ENCODE peak calls at places on chromosomes 4 and X, in five cellular contexts. One of them, this sample, is unnamed.

GRCh38 chrX:39955621-39956020 is 142.1 kb downstream of the BCOR start:
- DNase-seq in GM12878: no peak
- DNase-seq in SK-N-SH: no peak
- DNase-seq in K562: peak
- DNase-seq in HCT116: no peak
- DNase-seq in this sample: no peak

GRCh38 chrX:1601051-1601767 is 9.8 kb downstream of the AKAP17A start:
- DNase-seq in K562: no peak
- DNase-seq in GM12878: no peak
- DNase-seq in HCT116: no peak
- DNase-seq in SK-N-SH: no peak
- DNase-seq in this sample: no peak

GRCh38 chr4:173448557-173448918 is 49.6 kb upstream of the SCRG1 start:
- DNase-seq in K562: no peak
- DNase-seq in SK-N-SH: no peak
- DNase-seq in HCT116: no peak
- DNase-seq in GM12878: no peak
- DNase-seq in this sample: peak

GRCh38 chr4:113788888-113789287 is 27.4 kb upstream of the CAMK2D start:
- DNase-seq in HCT116: no peak
- DNase-seq in SK-N-SH: no peak
- DNase-seq in GM12878: peak
- DNase-seq in K562: no peak
- DNase-seq in this sample: no peak

GRCh38 chrX:43655151-43655676 is 885 bp upstream of the MAOA start:
- DNase-seq in GM12878: no peak
- DNase-seq in SK-N-SH: peak
- DNase-seq in K562: no peak
- DNase-seq in HCT116: no peak
- DNase-seq in this sample: peak

GRCh38 chrX:47366051-47366722 is 4.2 kb upstream of the ZNF157 start:
- DNase-seq in SK-N-SH: peak
- DNase-seq in K562: peak
- DNase-seq in GM12878: peak
- DNase-seq in HCT116: no peak
- DNase-seq in this sample: peak

GRCh38 chr4:103074039-103074438 is 2.5 kb downstream of the SLC9B2 start:
- DNase-seq in GM12878: no peak
- DNase-seq in HCT116: no peak
- DNase-seq in SK-N-SH: no peak
- DNase-seq in K562: no peak
- DNase-seq in this sample: no peak

GRCh38 chr4:128716325-128716724 is 93.2 kb upstream of the JADE1 start:
- DNase-seq in K562: no peak
- DNase-seq in GM12878: no peak
- DNase-seq in SK-N-SH: no peak
- DNase-seq in HCT116: no peak
- DNase-seq in this sample: no peak

GRCh38 chrX:150736478-150736877 is 43.3 kb downstream of the MTMR1 start:
- DNase-seq in GM12878: no peak
- DNase-seq in HCT116: no peak
- DNase-seq in SK-N-SH: no peak
- DNase-seq in K562: no peak
- DNase-seq in this sample: no peak

GRCh38 chr4:14092741-14093140 is 465.2 kb upstream of the BOD1L1 start:
- DNase-seq in HCT116: no peak
- DNase-seq in GM12878: no peak
- DNase-seq in SK-N-SH: no peak
- DNase-seq in K562: no peak
- DNase-seq in this sample: no peak

GRCh38 chr4:2142630-2143427 is 83.7 kb downstream of the NAT8L start:
- DNase-seq in GM12878: no peak
- DNase-seq in K562: no peak
- DNase-seq in HCT116: no peak
- DNase-seq in SK-N-SH: no peak
- DNase-seq in this sample: no peak

GRCh38 chr4:82555279-82555678 is 6.5 kb downstream of the TMEM150C start:
- DNase-seq in K562: no peak
- DNase-seq in SK-N-SH: peak
- DNase-seq in HCT116: no peak
- DNase-seq in GM12878: no peak
- DNase-seq in this sample: no peak

GRCh38 chr4:142846105-142846728 is at the start of gene INPP4B:
- DNase-seq in GM12878: no peak
- DNase-seq in HCT116: peak
- DNase-seq in K562: no peak
- DNase-seq in SK-N-SH: peak
- DNase-seq in this sample: peak

GRCh38 chr4:142845293-142846070 is 619 bp downstream of the INPP4B start:
- DNase-seq in SK-N-SH: peak
- DNase-seq in K562: no peak
- DNase-seq in GM12878: no peak
- DNase-seq in HCT116: no peak
- DNase-seq in this sample: peak

GRCh38 chr4:142844782-142845181 is 1.3 kb downstream of the INPP4B start:
- DNase-seq in HCT116: no peak
- DNase-seq in SK-N-SH: no peak
- DNase-seq in K562: no peak
- DNase-seq in GM12878: no peak
- DNase-seq in this sample: no peak

GRCh38 chr4:142838781-142839180 is 7.3 kb downstream of the INPP4B start:
- DNase-seq in SK-N-SH: no peak
- DNase-seq in K562: no peak
- DNase-seq in HCT116: no peak
- DNase-seq in GM12878: no peak
- DNase-seq in this sample: no peak

DNA sequence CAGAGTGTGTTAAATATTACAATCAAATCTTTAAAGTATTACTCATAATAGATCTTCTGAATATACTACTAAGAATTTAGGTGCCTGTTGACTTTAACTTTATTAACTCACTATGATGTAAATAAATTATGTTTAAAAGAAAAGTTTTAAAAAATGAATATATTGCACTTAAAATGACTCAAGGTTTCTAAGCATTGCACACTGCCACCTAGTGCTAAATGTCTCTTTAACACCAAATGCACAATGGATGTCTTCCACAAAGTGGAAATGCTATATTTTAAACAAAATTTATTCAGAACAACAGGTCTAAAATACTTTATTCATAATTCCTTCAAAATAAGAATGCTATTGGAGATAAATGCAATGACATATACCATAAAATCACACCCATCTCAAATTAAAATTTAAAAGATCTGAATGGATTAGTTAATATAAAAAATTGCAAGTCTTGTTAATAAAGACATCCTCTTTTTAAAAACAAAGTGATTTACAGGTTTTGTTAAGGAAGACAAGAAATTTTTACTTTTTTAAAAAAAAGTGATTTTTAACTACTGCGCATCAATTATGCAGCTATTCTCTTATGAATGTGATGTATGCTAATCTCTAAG is 5.5 kb downstream of the INPP4B start:
- DNase-seq in GM12878: no peak
- DNase-seq in SK-N-SH: peak
- DNase-seq in HCT116: peak
- DNase-seq in K562: no peak
- DNase-seq in this sample: no peak
- TF ChIP-seq JUND in GM12878: no peak
- TF ChIP-seq JUND in SK-N-SH: no peak
- TF ChIP-seq JUND in HCT116: no peak
- TF ChIP-seq JUND in K562: no peak
- TF ChIP-seq JUND in this sample: no peak

GRCh38 chrX:24574743-24575142 is 72.4 kb downstream of the PCYT1B start:
- DNase-seq in SK-N-SH: no peak
- DNase-seq in HCT116: no peak
- DNase-seq in GM12878: no peak
- DNase-seq in K562: no peak
- DNase-seq in this sample: no peak
- TF ChIP-seq JUND in SK-N-SH: no peak
- TF ChIP-seq JUND in HCT116: no peak
- TF ChIP-seq JUND in GM12878: no peak
- TF ChIP-seq JUND in K562: no peak
- TF ChIP-seq JUND in this sample: no peak

GRCh38 chr4:111847256-111848108 is 297.8 kb upstream of the FAM241A start:
- DNase-seq in GM12878: no peak
- DNase-seq in K562: no peak
- DNase-seq in HCT116: no peak
- DNase-seq in SK-N-SH: no peak
- DNase-seq in this sample: no peak

GRCh38 chr4:111854494-111855087 is 290.7 kb upstream of the FAM241A start:
- DNase-seq in K562: peak
- DNase-seq in GM12878: no peak
- DNase-seq in SK-N-SH: peak
- DNase-seq in HCT116: peak
- DNase-seq in this sample: peak

GRCh38 chr4:111855308-111855707 is 289.9 kb upstream of the FAM241A start:
- DNase-seq in SK-N-SH: no peak
- DNase-seq in HCT116: no peak
- DNase-seq in GM12878: no peak
- DNase-seq in K562: no peak
- DNase-seq in this sample: no peak

GRCh38 chr4:111849726-111850284 is 295.4 kb upstream of the FAM241A start:
- DNase-seq in SK-N-SH: no peak
- DNase-seq in K562: no peak
- DNase-seq in GM12878: no peak
- DNase-seq in HCT116: no peak
- DNase-seq in this sample: no peak
- TF ChIP-seq JUND in SK-N-SH: no peak
- TF ChIP-seq JUND in K562: no peak
- TF ChIP-seq JUND in GM12878: no peak
- TF ChIP-seq JUND in HCT116: no peak
- TF ChIP-seq JUND in this sample: no peak

GRCh38 chr4:17197070-17197469 is 298.6 kb upstream of the LDB2 start:
- DNase-seq in GM12878: no peak
- DNase-seq in SK-N-SH: no peak
- DNase-seq in K562: no peak
- DNase-seq in HCT116: no peak
- DNase-seq in this sample: no peak
- TF ChIP-seq JUND in GM12878: no peak
- TF ChIP-seq JUND in SK-N-SH: no peak
- TF ChIP-seq JUND in K562: no peak
- TF ChIP-seq JUND in HCT116: no peak
- TF ChIP-seq JUND in this sample: no peak

DNA sequence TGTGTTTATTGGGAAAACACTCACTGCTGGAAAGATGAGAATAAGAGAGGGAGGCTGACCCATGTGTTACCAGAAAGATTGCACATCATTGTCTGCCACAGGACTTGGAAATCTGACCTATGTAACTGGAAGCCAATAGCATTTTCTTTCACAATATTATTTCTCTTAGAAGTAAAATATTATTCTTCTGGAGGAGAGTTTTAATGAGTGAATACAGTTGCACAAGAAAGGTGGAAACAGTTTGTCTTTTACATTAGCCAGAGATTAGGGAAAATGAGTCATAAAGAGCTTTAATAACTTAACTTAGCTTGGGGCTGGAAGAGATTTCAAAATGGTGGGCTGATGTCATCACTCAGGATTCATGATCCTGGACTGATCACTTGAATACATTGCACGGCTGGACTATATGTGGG is 31.5 kb upstream of the LNX1 start:
- DNase-seq in SK-N-SH: no peak
- DNase-seq in K562: no peak
- DNase-seq in HCT116: no peak
- DNase-seq in GM12878: no peak
- DNase-seq in this sample: no peak
- TF ChIP-seq JUND in SK-N-SH: no peak
- TF ChIP-seq JUND in K562: no peak
- TF ChIP-seq JUND in HCT116: no peak
- TF ChIP-seq JUND in GM12878: no peak
- TF ChIP-seq JUND in this sample: no peak

GRCh38 chr4:185254434-185254833 is 45.0 kb downstream of the SNX25 start:
- DNase-seq in K562: no peak
- DNase-seq in SK-N-SH: no peak
- DNase-seq in GM12878: no peak
- DNase-seq in HCT116: no peak
- DNase-seq in this sample: no peak

GRCh38 chr4:185257694-185258093 is 48.3 kb downstream of the SNX25 start:
- DNase-seq in SK-N-SH: no peak
- DNase-seq in K562: no peak
- DNase-seq in HCT116: no peak
- DNase-seq in GM12878: no peak
- DNase-seq in this sample: no peak

GRCh38 chr4:185255868-185256267 is 46.5 kb downstream of the SNX25 start:
- DNase-seq in SK-N-SH: no peak
- DNase-seq in HCT116: no peak
- DNase-seq in K562: no peak
- DNase-seq in GM12878: no peak
- DNase-seq in this sample: no peak

GRCh38 chr4:185257086-185257485 is 47.7 kb downstream of the SNX25 start:
- DNase-seq in GM12878: no peak
- DNase-seq in HCT116: no peak
- DNase-seq in K562: no peak
- DNase-seq in SK-N-SH: no peak
- DNase-seq in this sample: no peak

DNA sequence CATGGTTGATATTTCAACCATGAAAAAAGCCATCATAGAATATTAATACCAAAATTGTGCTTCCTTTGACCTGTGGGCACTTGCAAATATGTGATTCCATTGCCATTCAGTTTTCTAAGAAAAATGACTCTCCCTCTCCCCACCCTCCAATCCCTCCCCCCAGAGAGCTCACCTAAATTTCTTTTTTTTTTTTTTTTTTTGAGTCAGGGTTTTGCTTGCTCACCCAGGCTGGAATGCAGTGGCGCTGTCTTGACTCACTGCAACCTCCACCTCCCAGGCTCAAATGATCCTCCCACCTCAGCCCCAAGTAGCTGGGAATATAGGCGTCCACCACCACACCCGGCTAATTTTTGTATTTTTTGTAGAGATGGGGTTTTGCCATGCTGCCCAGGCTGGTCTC is 47.0 kb downstream of the SNX25 start:
- DNase-seq in K562: peak
- DNase-seq in GM12878: no peak
- DNase-seq in HCT116: peak
- DNase-seq in SK-N-SH: no peak
- DNase-seq in this sample: no peak
- TF ChIP-seq JUND in K562: no peak
- TF ChIP-seq JUND in GM12878: no peak
- TF ChIP-seq JUND in HCT116: no peak
- TF ChIP-seq JUND in SK-N-SH: no peak
- TF ChIP-seq JUND in this sample: no peak

GRCh38 chrX:97705936-97706335 is 822.2 kb downstream of the RPA4 start:
- DNase-seq in K562: no peak
- DNase-seq in GM12878: no peak
- DNase-seq in SK-N-SH: no peak
- DNase-seq in HCT116: no peak
- DNase-seq in this sample: no peak
- TF ChIP-seq JUND in K562: no peak
- TF ChIP-seq JUND in GM12878: no peak
- TF ChIP-seq JUND in SK-N-SH: no peak
- TF ChIP-seq JUND in HCT116: no peak
- TF ChIP-seq JUND in this sample: no peak

This sample was measured in T47D.